ENCODE peak calls at places on chromosomes 4 and X, in eight cellular contexts. L, Y, G, V, B, O, F and T are unnamed samples.

GRCh38 chrX:49101629-49101984 is 21.9 kb upstream of the WDR45 start:
- DNase-seq in V (no peak), L (no peak), F (no peak), G (no peak), B (peak; percentile 4), O (no peak), Y (no peak), T (no peak)

GRCh38 chrX:82081027-82081426 is 879.1 kb downstream of the SH3BGRL start:
- DNase-seq in B (peak; percentile 27), V (no peak), G (no peak), L (peak; percentile 15), Y (no peak), F (no peak), O (no peak), T (no peak)

GRCh38 chr4:107794001-107794400 is 30.7 kb upstream of the SGMS2 start:
- DNase-seq in V (no peak), L (no peak), B (peak; percentile 3), O (no peak), F (no peak), G (no peak), Y (no peak), T (no peak)

GRCh38 chr4:166165829-166166420 is 292.9 kb downstream of the TLL1 start:
- DNase-seq in V (peak; percentile 16), G (peak; percentile 9), B (peak; percentile 73), Y (no peak), O (peak; percentile 68), L (peak; percentile 84), F (no peak), T (no peak)

GRCh38 chr4:87009095-87009648 is 74.4 kb downstream of the AFF1 start:
- DNase-seq in B (no peak), F (no peak), G (no peak), V (no peak), L (no peak), Y (no peak), O (no peak), T (no peak)

GRCh38 chr4:127601029-127601428 is 31.7 kb upstream of the INTU start:
- DNase-seq in Y (no peak), O (peak; percentile 43), B (no peak), V (no peak), L (no peak), G (no peak), F (no peak), T (no peak)

GRCh38 chr4:76984788-76985211 is 35.2 kb downstream of the SEPTIN11 start:
- DNase-seq in F (peak; percentile 55), L (peak; percentile 87), Y (no peak), O (peak; percentile 100), G (peak; percentile 66), V (no peak), B (peak; percentile 78), T (no peak)

GRCh38 chr4:75327804-75328512 is 186.2 kb downstream of the RCHY1 start:
- DNase-seq in L (no peak), F (peak; percentile 53), V (no peak), B (no peak), Y (no peak), O (no peak), G (no peak), T (no peak)

GRCh38 chr4:55545681-55546632 is 752 bp downstream of the CLOCK start:
- DNase-seq in G (peak; percentile 71), Y (peak; percentile 91), B (peak; percentile 74), F (peak; percentile 95), L (peak; percentile 93), O (peak; percentile 62), V (peak; percentile 21), T (peak; percentile 94)

GRCh38 chr4:128553665-128554515 is 255.6 kb upstream of the JADE1 start:
- DNase-seq in L (no peak), B (no peak), O (no peak), G (no peak), F (no peak), Y (no peak), V (no peak), T (no peak)

GRCh38 chrX:1475881-1476280 is 23.2 kb upstream of the ASMTL start:
- DNase-seq in O (no peak), G (no peak), Y (no peak), L (no peak), V (no peak), F (no peak), B (no peak), T (peak; percentile 17)

GRCh38 chr4:108644237-108644636 is 6.2 kb upstream of the OSTC start:
- DNase-seq in F (no peak), O (peak; percentile 21), L (no peak), Y (no peak), V (no peak), B (peak; percentile 78), G (no peak), T (no peak)

GRCh38 chrX:10615931-10616780 is 4.2 kb downstream of the MID1 start:
- DNase-seq in Y (no peak), L (peak; percentile 52), F (peak; percentile 58), V (no peak), G (peak; percentile 38), B (peak; percentile 84), O (peak; percentile 58), T (no peak)

GRCh38 chr4:71184195-71184781 is 154.5 kb upstream of the SLC4A4 start:
- DNase-seq in O (peak; percentile 75), B (peak; percentile 71), G (peak; percentile 25), F (no peak), L (peak; percentile 74), Y (no peak), V (peak; percentile 35), T (no peak)

GRCh38 chrX:53048169-53049126 is at the start of gene GPR173:
- DNase-seq in O (peak; percentile 66), Y (peak; percentile 64), G (peak; percentile 36), V (no peak), F (peak; percentile 82), L (peak; percentile 50), B (peak; percentile 68), T (no peak)

GRCh38 chr4:17033256-17034245 is 135.1 kb upstream of the LDB2 start:
- DNase-seq in F (no peak), V (no peak), O (peak; percentile 43), L (no peak), G (no peak), Y (no peak), B (no peak), T (no peak)

GRCh38 chr4:121304843-121305348 is 75.9 kb downstream of the QRFPR start:
- DNase-seq in O (no peak), V (no peak), F (no peak), B (no peak), L (no peak), Y (no peak), G (no peak), T (no peak)

GRCh38 chr4:182453830-182454229 is 210.6 kb downstream of the TENM3 start:
- DNase-seq in B (no peak), F (no peak), L (no peak), Y (no peak), G (no peak), V (no peak), O (no peak), T (no peak)

GRCh38 chr4:182448281-182449151 is 205.3 kb downstream of the TENM3 start:
- DNase-seq in L (peak; percentile 97), F (peak; percentile 95), Y (peak; percentile 92), B (peak; percentile 97), V (peak; percentile 72), G (peak; percentile 80), O (peak; percentile 93), T (peak; percentile 88)

GRCh38 chr4:182449186-182449880 is 206.1 kb downstream of the TENM3 start:
- DNase-seq in B (peak; percentile 93), G (peak; percentile 11), O (peak; percentile 49), F (no peak), L (no peak), V (peak; percentile 15), Y (no peak), T (no peak)

GRCh38 chr4:182447938-182448280 is 204.7 kb downstream of the TENM3 start:
- DNase-seq in L (peak; percentile 34), O (no peak), F (no peak), Y (no peak), B (no peak), G (no peak), V (no peak), T (no peak)

DNA sequence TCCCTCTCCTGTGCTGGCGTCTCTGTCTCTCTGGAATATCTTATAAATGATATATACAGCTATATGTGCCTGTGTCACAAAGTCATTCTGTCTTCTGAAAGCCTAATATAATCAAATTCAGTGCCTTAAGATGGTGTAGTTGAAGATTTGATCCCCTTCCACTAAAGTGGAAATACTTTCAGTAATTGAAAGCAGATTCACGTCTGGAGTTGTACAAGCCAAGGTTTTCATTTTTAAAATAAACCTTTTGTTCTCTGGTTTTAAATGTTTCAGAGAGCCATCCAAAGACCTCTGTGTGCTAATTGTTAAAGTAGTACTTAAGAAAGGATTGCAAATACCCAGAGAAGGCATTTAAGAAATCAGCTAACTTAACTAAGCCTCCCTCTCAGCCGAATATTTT is 206.8 kb downstream of the TENM3 start:
- DNase-seq in F (no peak), B (no peak), O (no peak), L (no peak), Y (no peak), G (no peak), V (no peak), T (no peak)
- H3K27ac ChIP-seq in F (no peak overlapping the region), B (no peak overlapping the region), O (no peak overlapping the region), L (no peak overlapping the region), Y (no peak overlapping the region), G (no peak overlapping the region), V (no peak overlapping the region), T (no peak overlapping the region)

GRCh38 chr4:102809691-102810090 is 17.7 kb downstream of the UBE2D3 start:
- DNase-seq in B (no peak), G (no peak), Y (no peak), O (peak; percentile 62), L (no peak), F (no peak), V (no peak), T (no peak)
- H3K27ac ChIP-seq in B (no peak overlapping the region), G (peak overlapping the region; percentile 11), Y (no peak overlapping the region), O (peak overlapping the region; percentile 63), L (no peak overlapping the region), F (no peak overlapping the region), V (no peak overlapping the region), T (peak overlapping the region; percentile 29)

GRCh38 chrX:72181178-72182125 is at the start of gene PIN4:
- DNase-seq in Y (peak; percentile 88), O (peak; percentile 97), B (peak; percentile 99), F (peak; percentile 94), V (peak; percentile 84), L (peak; percentile 92), G (peak; percentile 94), T (peak; percentile 94)

GRCh38 chrX:72182924-72183323 is 1.4 kb downstream of the PIN4 start:
- DNase-seq in V (no peak), F (no peak), L (no peak), G (no peak), Y (no peak), O (no peak), B (no peak), T (no peak)

DNA sequence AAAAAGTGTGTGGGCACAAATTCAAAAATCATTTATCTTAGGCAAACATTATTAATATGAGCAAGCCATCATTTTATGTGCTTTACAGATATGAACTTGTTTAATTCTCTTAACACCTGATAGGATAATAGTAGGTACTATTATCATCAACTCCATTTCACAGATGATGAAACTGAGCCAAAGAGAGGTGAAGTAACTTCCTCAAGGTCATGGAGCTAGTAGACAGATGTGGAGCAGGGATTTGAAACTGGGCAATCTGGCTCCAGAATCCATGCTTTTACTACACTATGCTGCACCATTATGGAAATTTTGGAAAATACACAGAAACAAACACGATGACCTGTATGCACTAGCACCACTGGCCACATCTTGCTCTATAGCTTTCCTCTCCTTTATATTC is 1.0 kb upstream of the PIN4 start:
- DNase-seq in G (no peak), O (no peak), B (no peak), V (no peak), Y (no peak), F (no peak), L (no peak), T (no peak)
- H3K27ac ChIP-seq in G (peak overlapping the region; percentile 82), O (no peak overlapping the region), B (no peak overlapping the region), V (peak overlapping the region; percentile 80), Y (no peak overlapping the region), F (peak overlapping the region; percentile 64), L (peak overlapping the region; percentile 91), T (peak overlapping the region; percentile 88)

GRCh38 chr4:110059556-110060191 is 138.7 kb downstream of the ELOVL6 start:
- DNase-seq in V (no peak), G (no peak), Y (no peak), L (no peak), B (no peak), F (no peak), O (peak; percentile 13), T (no peak)
- H3K27ac ChIP-seq in V (peak overlapping the region; percentile 48), G (no peak overlapping the region), Y (no peak overlapping the region), L (no peak overlapping the region), B (no peak overlapping the region), F (no peak overlapping the region), O (no peak overlapping the region), T (no peak overlapping the region)